ENCODE peak calls at places on chromosomes 11 and 22, in six cellular contexts. T, M, B, F, N and E are unnamed samples.

GRCh38 chr11:122778148-122778547 is 60.2 kb upstream of the CRTAM start:
- DNase-seq in T (no peak), M (no peak), B (no peak), F (no peak), N (no peak), E (no peak)

GRCh38 chr22:47012589-47013365 is 250.3 kb downstream of the TBC1D22A start:
- DNase-seq in T (no peak), M (no peak), B (peak), F (no peak), N (no peak), E (no peak)

GRCh38 chr11:61332266-61332822 is 561 bp downstream of the DDB1 start:
- DNase-seq in T (no peak), M (no peak), B (peak), F (no peak), N (no peak), E (no peak)

GRCh38 chr11:21142007-21142406 is 472.6 kb downstream of the NELL1 start:
- DNase-seq in T (no peak), M (no peak), B (no peak), F (no peak), N (no peak), E (no peak)

GRCh38 chr11:75313457-75314272 is 37.8 kb downstream of the ARRB1 start:
- DNase-seq in T (no peak), M (no peak), B (peak), F (no peak), N (peak), E (no peak)

GRCh38 chr22:22916952-22917290 is 29.3 kb downstream of the IGLL5 start:
- DNase-seq in T (no peak), M (no peak), B (no peak), F (no peak), N (no peak), E (no peak)

GRCh38 chr11:33375688-33376311 is 118.6 kb downstream of the HIPK3 start:
- DNase-seq in T (peak), M (no peak), B (peak), F (no peak), N (no peak), E (no peak)

GRCh38 chr11:107858217-107859070 is at the start of gene SLC35F2:
- DNase-seq in T (peak), M (peak), B (peak), F (peak), N (peak), E (peak)

GRCh38 chr22:19942071-19942885 is 660 bp upstream of the TXNRD2 start:
- DNase-seq in T (no peak), M (no peak), B (peak), F (no peak), N (no peak), E (no peak)

GRCh38 chr11:110429614-110430266 is at the start of gene FDX1:
- DNase-seq in T (peak), M (peak), B (peak), F (peak), N (peak), E (peak)

GRCh38 chr11:75333807-75334140 is 17.7 kb downstream of the ARRB1 start:
- DNase-seq in T (no peak), M (no peak), B (no peak), F (no peak), N (no peak), E (no peak)

GRCh38 chr22:24768537-24769374 is 5.8 kb downstream of the PIWIL3 start:
- DNase-seq in T (peak), M (peak), B (peak), F (peak), N (peak), E (peak)

GRCh38 chr11:64502634-64503033 is 88.4 kb upstream of the SLC22A12 start:
- DNase-seq in T (no peak), M (no peak), B (no peak), F (no peak), N (no peak), E (no peak)

GRCh38 chr22:42908082-42908746 is 51.1 kb upstream of the ARFGAP3 start:
- DNase-seq in T (no peak), M (no peak), B (no peak), F (no peak), N (no peak), E (no peak)

GRCh38 chr22:39135092-39135896 is 17.2 kb downstream of the CBX7 start:
- DNase-seq in T (no peak), M (peak), B (peak), F (no peak), N (peak), E (no peak)

GRCh38 chr11:64845125-64845735 is 777 bp upstream of the CDC42BPG start:
- DNase-seq in T (no peak), M (no peak), B (no peak), F (no peak), N (no peak), E (no peak)

GRCh38 chr22:45036154-45036553 is 26.3 kb upstream of the PHF21B start:
- DNase-seq in T (no peak), M (no peak), B (no peak), F (no peak), N (no peak), E (no peak)

GRCh38 chr11:67504950-67505561 is at the start of gene PITPNM1:
- DNase-seq in T (peak), M (peak), B (peak), F (peak), N (peak), E (peak)

GRCh38 chr11:26703792-26704191 is 18.1 kb downstream of the SLC5A12 start:
- DNase-seq in T (no peak), M (no peak), B (no peak), F (no peak), N (no peak), E (no peak)

GRCh38 chr22:39309364-39309861 is 10.0 kb downstream of the RPL3 start:
- DNase-seq in T (no peak), M (no peak), B (peak), F (peak), N (no peak), E (no peak)

GRCh38 chr22:31952459-31952858 is 8.1 kb downstream of the YWHAH start:
- DNase-seq in T (no peak), M (no peak), B (peak), F (peak), N (no peak), E (no peak)

GRCh38 chr22:29154364-29155048 is 51.2 kb upstream of the EMID1 start:
- DNase-seq in T (peak), M (peak), B (peak), F (peak), N (peak), E (peak)

GRCh38 chr22:26432619-26433311 is 3.7 kb downstream of the ASPHD2 start:
- DNase-seq in T (no peak), M (no peak), B (no peak), F (no peak), N (no peak), E (no peak)

GRCh38 chr11:118533769-118534729 is 3.1 kb downstream of the TMEM25 start:
- DNase-seq in T (no peak), M (no peak), B (no peak), F (no peak), N (no peak), E (no peak)

GRCh38 chr22:36036167-36036624 is 7.6 kb upstream of the RBFOX2 start:
- DNase-seq in T (no peak), M (no peak), B (no peak), F (no peak), N (no peak), E (no peak)

GRCh38 chr11:19868281-19868821 is 155.7 kb downstream of the NAV2 start:
- DNase-seq in T (no peak), M (no peak), B (peak), F (no peak), N (peak), E (no peak)

GRCh38 chr11:72228844-72229231 is 4.3 kb downstream of the INPPL1 start:
- DNase-seq in T (no peak), M (no peak), B (no peak), F (no peak), N (no peak), E (no peak)

GRCh38 chr11:74141274-74141695 is 29.5 kb downstream of the C2CD3 start:
- DNase-seq in T (no peak), M (no peak), B (no peak), F (peak), N (no peak), E (no peak)

GRCh38 chr11:20099527-20099926 is 60.7 kb downstream of the DBX1 start:
- DNase-seq in T (no peak), M (no peak), B (no peak), F (no peak), N (no peak), E (no peak)

GRCh38 chr11:3375552-3375951 is 3.4 kb downstream of the ZNF195 start:
- DNase-seq in T (no peak), M (no peak), B (no peak), F (no peak), N (no peak), E (no peak)

GRCh38 chr11:68040121-68040956 is 1.5 kb downstream of the TCIRG1 start:
- DNase-seq in T (no peak), M (peak), B (peak), F (no peak), N (peak), E (peak)

GRCh38 chr11:2376751-2377451 is at the start of gene CD81:
- DNase-seq in T (peak), M (peak), B (peak), F (peak), N (no peak), E (no peak)

GRCh38 chr11:27205269-27205668 is 157.7 kb downstream of the CCDC34 start:
- DNase-seq in T (no peak), M (no peak), B (no peak), F (no peak), N (no peak), E (no peak)

GRCh38 chr11:109798521-109798920 is 294.7 kb upstream of the ZC3H12C start:
- DNase-seq in T (no peak), M (no peak), B (no peak), F (no peak), N (no peak), E (no peak)

GRCh38 chr11:35418847-35419712 is at the start of gene SLC1A2:
- DNase-seq in T (peak), M (no peak), B (peak), F (no peak), N (no peak), E (no peak)

GRCh38 chr11:2510626-2511402 is 66.0 kb downstream of the KCNQ1 start:
- DNase-seq in T (no peak), M (no peak), B (no peak), F (no peak), N (peak), E (no peak)

GRCh38 chr22:41681616-41682015 is 7.1 kb downstream of the SNU13 start:
- DNase-seq in T (no peak), M (peak), B (no peak), F (no peak), N (no peak), E (no peak)

GRCh38 chr11:115636686-115637555 is 132.7 kb upstream of the CADM1 start:
- DNase-seq in T (no peak), M (no peak), B (no peak), F (no peak), N (no peak), E (no peak)